ENCODE peak calls at places on chromosomes 13 and 19, in six cellular contexts. L is endodermal cell; Q is tibial nerve; V is CD8-positive, alpha-beta memory T cell; J is left lung; H is neural progenitor cell. P is an unnamed sample. For H3K4me1, the result is how much of the 10 kb centered on the place peaks cover.

GRCh38 chr13:29434217-29434940 is 161.1 kb downstream of the SLC7A1 start:
- DNase-seq in V (no peak), J (no peak), Q (no peak), H (no peak), L (no peak), P (no peak)

GRCh38 chr19:3276341-3276799 is 51.9 kb downstream of the CELF5 start:
- DNase-seq in L (peak), J (peak), V (no peak), Q (no peak), H (peak), P (no peak)

GRCh38 chr19:44972802-44973201 is 17.6 kb downstream of the CLPTM1 start:
- DNase-seq in Q (no peak), L (no peak), V (no peak), H (no peak), J (no peak), P (no peak)

GRCh38 chr19:34662919-34663318 is 14.0 kb downstream of the SCGB2B2 start:
- DNase-seq in L (peak), H (peak), J (no peak), V (peak), Q (no peak), P (no peak)

GRCh38 chr19:3968556-3969434 is 2.1 kb downstream of the DAPK3 start:
- DNase-seq in H (peak), L (peak), J (peak), Q (peak), V (no peak), P (no peak)

GRCh38 chr19:21022996-21023395 is 2.5 kb downstream of the ZNF430 start:
- DNase-seq in Q (no peak), V (no peak), J (no peak), L (no peak), H (no peak), P (no peak)

GRCh38 chr13:72304121-72304745 is 423.2 kb downstream of the MZT1 start:
- DNase-seq in L (no peak), J (no peak), V (no peak), H (no peak), Q (no peak), P (no peak)

GRCh38 chr13:52454459-52454824 is 836 bp upstream of the CKAP2 start:
- DNase-seq in H (peak), L (peak), J (peak), V (no peak), Q (no peak), P (peak)

GRCh38 chr13:92355213-92355612 is 871.4 kb upstream of the GPC6 start:
- DNase-seq in L (peak), Q (peak), J (no peak), V (no peak), H (peak), P (no peak)

GRCh38 chr13:39777527-39778061 is 122.1 kb downstream of the COG6 start:
- DNase-seq in J (no peak), H (peak), V (peak), L (peak), Q (no peak), P (peak)

GRCh38 chr19:49340069-49340864 is 5.1 kb downstream of the CD37 start:
- DNase-seq in H (peak), J (peak), V (no peak), Q (peak), L (peak), P (no peak)

GRCh38 chr13:45994752-45995151 is 57.8 kb downstream of the ZC3H13 start:
- DNase-seq in J (no peak), H (no peak), L (no peak), Q (no peak), V (no peak), P (no peak)

GRCh38 chr19:27774827-27775226 is 1438.1 kb downstream of the UQCRFS1 start:
- DNase-seq in V (no peak), H (no peak), J (no peak), L (peak), Q (no peak), P (no peak)

GRCh38 chr13:26881154-26881553 is 120.6 kb upstream of the GPR12 start:
- DNase-seq in L (no peak), V (no peak), J (no peak), H (no peak), Q (no peak), P (no peak)

GRCh38 chr13:53238241-53238640 is 209.6 kb downstream of the OLFM4 start:
- DNase-seq in L (peak), V (no peak), Q (no peak), J (no peak), H (peak), P (no peak)

GRCh38 chr13:107716741-107717140 is 498.6 kb downstream of the LIG4 start:
- DNase-seq in V (no peak), L (no peak), J (no peak), H (no peak), Q (no peak), P (no peak)

GRCh38 chr13:100836696-100837095 is 162.1 kb upstream of the TMTC4 start:
- DNase-seq in J (no peak), V (no peak), Q (no peak), H (no peak), L (no peak), P (no peak)

GRCh38 chr13:36084131-36084530 is 47.1 kb downstream of the DCLK1 start:
- DNase-seq in L (no peak), Q (no peak), J (no peak), H (no peak), V (no peak), P (no peak)

GRCh38 chr19:41870401-41870873 is 6.6 kb upstream of the CD79A start:
- DNase-seq in L (peak), Q (no peak), J (no peak), V (no peak), H (no peak), P (no peak)

GRCh38 chr19:41872384-41872774 is 4.7 kb upstream of the CD79A start:
- DNase-seq in H (no peak), V (no peak), Q (no peak), L (peak), J (no peak), P (no peak)

GRCh38 chr19:41872775-41873647 is 4.1 kb upstream of the CD79A start:
- DNase-seq in J (peak), Q (no peak), V (peak), L (peak), H (peak), P (peak)

GRCh38 chr19:41869374-41869955 is 7.6 kb upstream of the CD79A start:
- DNase-seq in Q (no peak), L (no peak), J (no peak), V (no peak), H (no peak), P (no peak)

GRCh38 chr19:41871573-41872383 is 5.3 kb upstream of the CD79A start:
- DNase-seq in H (no peak), Q (no peak), J (no peak), V (peak), L (peak), P (peak)
- H3K4me1 ChIP-seq in H (under half), Q (under half), J (half or more), V (half or more), L (under half), P (half or more)

DNA sequence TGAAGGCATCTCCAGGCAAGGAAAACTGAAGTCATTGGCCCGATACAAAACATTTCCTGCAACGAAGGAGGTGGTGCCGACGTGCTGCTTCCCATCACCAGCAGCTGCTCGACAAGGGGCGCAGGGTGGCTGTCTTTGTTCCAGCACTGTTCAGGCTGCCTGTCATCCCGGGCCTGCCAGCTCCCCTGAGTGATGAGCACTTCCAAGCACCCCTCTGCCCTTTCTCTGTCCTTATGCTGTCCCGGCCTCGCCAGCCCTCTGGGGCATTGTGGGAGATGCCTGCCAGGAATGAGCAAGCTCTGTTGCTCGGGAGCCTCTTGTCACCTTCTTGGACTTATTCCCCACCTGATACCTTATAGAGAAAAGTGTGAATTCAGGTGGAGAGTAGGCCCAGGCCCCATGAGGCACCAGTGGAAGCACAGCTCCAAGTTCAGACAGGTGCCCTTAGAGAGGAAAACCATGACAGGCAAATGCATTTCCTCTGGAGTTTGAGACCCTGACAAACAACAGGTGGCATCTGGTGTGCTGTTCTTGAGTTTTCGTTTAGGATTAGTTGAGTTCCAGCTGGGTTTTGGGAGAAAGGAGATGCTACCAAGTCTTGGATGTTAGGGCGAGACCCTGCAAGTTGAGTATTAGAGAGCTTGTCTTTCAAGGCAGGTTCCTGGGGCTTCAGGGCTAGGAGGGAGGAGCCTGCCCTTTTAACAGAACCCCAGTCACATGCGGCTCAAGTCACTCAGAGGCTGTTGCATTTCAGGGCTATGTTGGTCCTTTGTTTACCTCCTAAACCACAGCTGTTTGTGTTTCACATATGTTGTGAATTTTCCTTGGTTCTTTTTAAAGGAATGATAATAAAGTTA is 21.4 kb downstream of the BBC3 start:
- DNase-seq in J (no peak), V (no peak), L (no peak), Q (no peak), H (peak), P (no peak)
- H3K27ac ChIP-seq in J (no peak), V (no peak), L (peak), Q (no peak), H (peak), P (no peak)

DNA sequence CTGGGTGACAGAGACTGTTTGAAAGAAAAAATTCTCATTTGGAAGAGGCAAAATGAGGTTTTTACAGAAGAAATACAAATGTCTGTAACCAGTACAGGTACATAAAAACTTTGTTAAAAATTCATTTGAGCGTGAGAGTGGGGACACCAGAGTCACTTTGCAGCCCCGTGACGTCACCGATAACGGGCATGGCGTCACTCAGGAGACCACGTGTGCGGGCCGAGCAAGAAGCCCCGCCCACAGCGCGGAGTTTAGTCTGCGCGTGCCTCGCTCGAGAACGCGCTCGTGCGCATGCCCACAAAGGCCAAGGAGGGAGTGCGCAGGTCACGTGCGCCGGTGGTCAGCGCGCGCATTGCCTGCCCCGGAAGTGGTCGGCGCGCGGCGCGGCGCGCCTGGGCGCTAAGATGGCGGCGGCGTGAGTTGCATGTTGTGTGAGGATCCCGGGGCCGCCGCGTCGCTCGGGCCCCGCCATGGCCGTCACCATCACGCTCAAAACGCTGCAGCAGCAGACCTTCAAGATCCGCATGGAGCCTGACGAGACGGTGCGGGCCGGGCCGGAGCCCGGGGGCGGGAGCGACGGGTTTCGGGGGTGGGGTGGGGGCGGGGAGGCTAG is at the start of gene RAD23A:
- DNase-seq in Q (peak), V (peak), H (peak), L (peak), J (peak), P (peak)
- H3K4me1 ChIP-seq in Q (under half), V (under half), H (under half), L (under half), J (half or more), P (under half)

GRCh38 chr13:48749699-48750473 is 96.2 kb downstream of the CYSLTR2 start:
- DNase-seq in L (peak), Q (peak), H (peak), J (peak), V (no peak), P (peak)
- H3K27ac ChIP-seq in L (no peak), Q (peak), H (no peak), J (peak), V (no peak), P (no peak)

DNA sequence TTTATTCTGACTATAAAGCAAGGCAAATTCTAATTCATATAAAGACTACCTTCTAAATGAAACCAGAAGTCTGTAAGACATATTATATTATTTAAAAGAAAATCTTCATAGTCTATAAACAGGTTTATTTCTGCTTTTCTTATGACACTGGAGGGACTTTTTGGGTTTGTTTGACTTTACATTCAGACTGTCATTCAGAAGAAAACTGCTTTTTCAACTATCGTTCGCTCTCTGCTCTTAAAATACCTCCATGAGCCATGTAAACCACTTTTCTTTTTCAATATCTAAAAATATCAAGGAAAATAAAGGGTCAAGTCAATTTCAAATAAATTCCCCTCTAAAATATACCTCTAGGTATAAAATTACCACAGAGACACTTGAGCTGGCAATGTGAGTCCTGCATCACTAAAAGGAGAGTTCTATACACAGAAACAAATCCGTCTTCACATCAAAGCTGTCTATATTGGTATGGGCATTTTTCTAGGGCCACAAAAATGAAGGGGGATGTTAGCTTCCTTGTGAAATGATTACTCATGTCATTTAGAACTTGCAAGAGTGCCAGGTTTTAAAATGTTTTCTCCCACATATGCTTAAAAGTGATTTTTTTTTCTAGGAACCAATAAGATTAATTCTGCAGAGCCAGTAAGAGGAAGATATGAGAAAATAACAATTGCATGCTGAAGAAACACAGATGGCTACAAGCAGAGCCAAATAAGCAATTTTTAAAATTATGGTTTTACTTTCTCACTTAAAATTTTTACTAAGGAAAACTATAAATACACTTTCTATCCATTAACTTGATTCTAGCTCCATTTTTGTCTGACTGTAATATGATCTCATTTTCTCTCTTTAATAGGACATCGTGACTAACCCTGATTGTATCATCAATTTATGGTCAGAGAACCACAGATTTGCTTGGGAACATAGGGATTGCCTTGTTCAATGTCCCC is 181.8 kb downstream of the TBC1D4 start:
- DNase-seq in L (no peak), Q (no peak), H (no peak), J (no peak), V (no peak), P (no peak)
- H3K4me1 ChIP-seq in L (under half), Q (under half), H (under half), J (under half), V (under half), P (under half)

DNA sequence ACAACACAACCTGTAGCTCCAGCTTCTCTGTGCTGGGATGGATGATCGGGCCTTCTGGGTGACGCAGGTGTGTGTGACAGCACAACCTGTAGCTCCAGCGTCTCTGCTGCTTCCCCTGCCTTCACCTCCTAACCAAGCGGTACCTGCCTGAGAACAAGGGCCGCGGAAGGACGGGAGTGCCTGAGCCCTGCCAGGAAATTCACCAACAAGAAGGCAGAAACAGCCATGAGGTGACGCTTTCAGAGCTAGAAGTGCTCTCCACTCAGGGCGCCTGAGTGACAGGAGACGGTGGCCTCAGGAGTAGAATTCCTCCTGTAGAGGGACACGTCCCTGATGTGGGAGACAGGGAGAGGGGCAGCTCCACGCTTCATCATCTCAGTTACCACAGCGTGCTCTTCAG is 17.4 kb downstream of the ZNF331 start:
- DNase-seq in J (no peak), V (no peak), H (no peak), L (no peak), Q (no peak), P (no peak)
- H3K27ac ChIP-seq in J (peak), V (peak), H (no peak), L (no peak), Q (peak), P (peak)

GRCh38 chr19:18503337-18503970 is 18.4 kb downstream of the ELL start:
- DNase-seq in H (no peak), V (no peak), L (no peak), Q (no peak), J (no peak), P (no peak)
- H3K4me1 ChIP-seq in H (under half), V (half or more), L (under half), Q (under half), J (half or more), P (half or more)

P was measured in CD4-positive, CD25-positive, alpha-beta regulatory T cell.